ENCODE peak calls at places on chromosomes 12 and 14, in five cellular contexts. K is HCT116, F is mucosa of descending colon, V is AG10803, N is left ventricle myocardium inferior. W is an unnamed sample.

GRCh38 chr12:48165089-48166031 is 8.0 kb upstream of the ASB8 start:
- DNase-seq in K (peak), F (no peak), V (peak), N (no peak), W (peak)

GRCh38 chr12:114996382-114996781 is 312.4 kb upstream of the TBX3 start:
- DNase-seq in K (no peak), F (no peak), V (no peak), N (no peak), W (no peak)

GRCh38 chr12:27063250-27063851 is 19.0 kb downstream of the C12orf71 start:
- DNase-seq in K (no peak), F (no peak), V (no peak), N (no peak), W (no peak)

GRCh38 chr14:98769326-98769725 is 502.7 kb downstream of the BCL11B start:
- DNase-seq in K (no peak), F (no peak), V (no peak), N (no peak), W (no peak)

GRCh38 chr12:132318618-132319033 is 10.8 kb downstream of the GALNT9 start:
- DNase-seq in K (no peak), F (no peak), V (no peak), N (no peak), W (no peak)

GRCh38 chr14:102565331-102565887 is 27.0 kb upstream of the RCOR1 start:
- DNase-seq in K (no peak), F (no peak), V (no peak), N (no peak), W (no peak)

GRCh38 chr14:50335389-50335788 is 23.3 kb downstream of the DMAC2L start:
- DNase-seq in K (no peak), F (peak), V (peak), N (peak), W (peak)

GRCh38 chr12:102527256-102527720 is 46.9 kb upstream of the IGF1 start:
- DNase-seq in K (no peak), F (no peak), V (peak), N (no peak), W (peak)

GRCh38 chr14:88488081-88488480 is 66.7 kb downstream of the PTPN21 start:
- DNase-seq in K (no peak), F (no peak), V (no peak), N (no peak), W (no peak)

GRCh38 chr14:74571901-74572828 is 39.9 kb downstream of the LTBP2 start:
- DNase-seq in K (peak), F (no peak), V (peak), N (no peak), W (peak)

GRCh38 chr12:2481951-2482350 is 312.8 kb upstream of the FKBP4 start:
- DNase-seq in K (no peak), F (no peak), V (peak), N (no peak), W (no peak)

GRCh38 chr12:71947645-71948105 is 9.0 kb downstream of the TPH2 start:
- DNase-seq in K (no peak), F (no peak), V (peak), N (no peak), W (no peak)

GRCh38 chr12:39675263-39675662 is 55.7 kb upstream of the ABCD2 start:
- DNase-seq in K (peak), F (no peak), V (no peak), N (no peak), W (no peak)

GRCh38 chr12:28027947-28028724 is 55.6 kb upstream of the PTHLH start:
- DNase-seq in K (no peak), F (no peak), V (no peak), N (no peak), W (no peak)

GRCh38 chr12:26153421-26154154 is 28.8 kb upstream of the BHLHE41 start:
- DNase-seq in K (peak), F (no peak), V (peak), N (no peak), W (peak)

GRCh38 chr14:104106471-104106991 is 21.0 kb downstream of the ASPG start:
- DNase-seq in K (no peak), F (peak), V (no peak), N (peak), W (no peak)

GRCh38 chr14:61217516-61217915 is 63.6 kb downstream of the TMEM30B start:
- DNase-seq in K (no peak), F (no peak), V (peak), N (no peak), W (no peak)

GRCh38 chr12:14190694-14191093 is 174.8 kb upstream of the ATF7IP start:
- DNase-seq in K (no peak), F (no peak), V (peak), N (no peak), W (no peak)

GRCh38 chr12:93197067-93197593 is 180.6 kb upstream of the NUDT4 start:
- DNase-seq in K (no peak), F (no peak), V (peak), N (no peak), W (peak)

DNA sequence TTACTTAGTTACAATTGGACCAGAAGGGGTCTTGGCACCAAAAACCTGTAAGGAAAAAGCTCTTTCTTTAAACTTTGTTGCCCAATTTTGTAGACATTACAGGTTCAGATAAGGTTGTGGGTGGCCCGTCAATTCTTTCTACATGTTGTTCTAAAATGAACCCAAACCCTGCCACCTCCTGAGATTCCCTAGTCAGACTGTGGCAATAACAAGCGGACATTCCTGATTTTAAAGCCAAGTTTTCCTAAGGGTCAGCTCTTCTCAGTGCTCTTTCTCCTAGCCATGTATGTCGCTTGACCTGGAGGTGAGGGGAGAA is 45.0 kb upstream of the GSG1 start:
- DNase-seq in K (no peak), F (no peak), V (no peak), N (no peak), W (peak)
- TF ChIP-seq CTCF in K (no peak), F (no peak), V (no peak), N (no peak), W (no peak)

GRCh38 chr14:94787655-94788054 is 17.7 kb upstream of the GSC start:
- DNase-seq in K (no peak), F (no peak), V (no peak), N (no peak), W (no peak)

DNA sequence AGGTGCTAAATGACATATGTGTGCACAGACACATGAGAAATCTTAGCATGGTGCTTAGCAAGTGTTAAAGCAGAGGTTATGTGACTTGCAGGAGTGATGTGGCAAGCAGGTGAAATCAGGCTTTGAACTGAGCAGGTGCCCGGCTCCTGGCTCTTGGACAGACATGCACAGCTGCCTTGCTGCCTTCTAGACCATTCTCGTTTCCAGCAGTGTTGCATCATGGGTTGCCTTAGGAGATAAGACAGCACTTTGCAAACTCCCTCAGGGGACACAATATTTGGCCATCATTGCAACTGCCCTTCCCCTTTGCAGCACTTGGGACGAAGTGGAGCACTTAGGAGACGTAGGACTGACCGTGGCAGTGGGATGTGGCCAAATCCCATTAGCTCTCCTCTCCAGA is 17.2 kb upstream of the GSC start:
- DNase-seq in K (no peak), F (no peak), V (no peak), N (no peak), W (no peak)
- H3K4me3 ChIP-seq in K (no peak), F (no peak), V (no peak), N (no peak), W (no peak)

GRCh38 chr12:79124385-79124784 is 259.8 kb downstream of the SYT1 start:
- DNase-seq in K (no peak), F (no peak), V (no peak), N (no peak), W (no peak)

GRCh38 chr12:79115743-79116142 is 251.2 kb downstream of the SYT1 start:
- DNase-seq in K (no peak), F (no peak), V (no peak), N (no peak), W (no peak)

GRCh38 chr12:79114896-79115295 is 250.3 kb downstream of the SYT1 start:
- DNase-seq in K (no peak), F (no peak), V (no peak), N (no peak), W (no peak)

GRCh38 chr12:79121486-79121885 is 256.9 kb downstream of the SYT1 start:
- DNase-seq in K (peak), F (no peak), V (no peak), N (no peak), W (peak)

GRCh38 chr12:79119796-79120195 is 255.2 kb downstream of the SYT1 start:
- DNase-seq in K (no peak), F (no peak), V (no peak), N (no peak), W (no peak)
- TF ChIP-seq CTCF in K (peak), F (no peak), V (no peak), N (no peak), W (no peak)

GRCh38 chr12:89349814-89350213 is 2.5 kb downstream of the DUSP6 start:
- DNase-seq in K (no peak), F (no peak), V (peak), N (no peak), W (peak)
- H3K4me3 ChIP-seq in K (peak), F (peak), V (peak), N (peak), W (peak)